ENCODE peak calls at places on chromosome 12, in five cellular contexts. G is IMR-90, I is heart left ventricle, F is lung, Z is colonic mucosa. C is an unnamed sample.

GRCh38 chr12:81077686-81078441 is at the start of gene ACSS3:
- DNase-seq in G (no peak), I (peak; percentile 82), F (peak; percentile 65), Z (peak; percentile 21), C (peak; percentile 71)

GRCh38 chr12:127247937-127248336 is 1019.0 kb upstream of the TMEM132C start:
- DNase-seq in G (no peak), I (no peak), F (no peak), Z (no peak), C (no peak)

GRCh38 chr12:79455314-79455713 is 235.4 kb downstream of the PAWR start:
- DNase-seq in G (peak; percentile 22), I (no peak), F (no peak), Z (no peak), C (peak; percentile 21)

GRCh38 chr12:104234926-104235499 is 19.4 kb downstream of the TXNRD1 start:
- DNase-seq in G (no peak), I (no peak), F (no peak), Z (no peak), C (no peak)

GRCh38 chr12:46454981-46455380 is 82.4 kb upstream of the SLC38A2 start:
- DNase-seq in G (no peak), I (no peak), F (no peak), Z (no peak), C (no peak)

GRCh38 chr12:113788020-113788856 is 177.9 kb downstream of the RBM19 start:
- DNase-seq in G (peak; percentile 35), I (no peak), F (no peak), Z (no peak), C (no peak)

GRCh38 chr12:132488127-132489077 is 1.5 kb upstream of the FBRSL1 start:
- DNase-seq in G (no peak), I (peak; percentile 57), F (peak; percentile 54), Z (peak; percentile 66), C (peak; percentile 49)

GRCh38 chr12:46964496-46965098 is 114.8 kb upstream of the PCED1B start:
- DNase-seq in G (peak; percentile 64), I (peak; percentile 33), F (no peak), Z (no peak), C (no peak)

GRCh38 chr12:103373088-103373523 is 122.7 kb downstream of the C12orf42 start:
- DNase-seq in G (no peak), I (no peak), F (peak; percentile 29), Z (no peak), C (no peak)

GRCh38 chr12:47035459-47035858 is 44.0 kb upstream of the PCED1B start:
- DNase-seq in G (no peak), I (no peak), F (no peak), Z (no peak), C (no peak)

GRCh38 chr12:26936559-26937442 is 980 bp downstream of the INTS13 start:
- DNase-seq in G (no peak), I (no peak), F (no peak), Z (no peak), C (no peak)

GRCh38 chr12:78898416-78898815 is 33.8 kb downstream of the SYT1 start:
- DNase-seq in G (no peak), I (peak; percentile 51), F (no peak), Z (no peak), C (peak; percentile 46)

GRCh38 chr12:6768385-6769002 is 2.3 kb downstream of the PTMS start:
- DNase-seq in G (peak; percentile 33), I (no peak), F (no peak), Z (peak; percentile 38), C (no peak)

GRCh38 chr12:119990382-119990874 is 1.4 kb downstream of the BICDL1 start:
- DNase-seq in G (no peak), I (no peak), F (no peak), Z (no peak), C (no peak)

GRCh38 chr12:125983094-125983783 is 918.0 kb downstream of the AACS start:
- DNase-seq in G (no peak), I (peak; percentile 31), F (no peak), Z (peak; percentile 35), C (no peak)

GRCh38 chr12:19799886-19800602 is 360.8 kb downstream of the AEBP2 start:
- DNase-seq in G (no peak), I (no peak), F (no peak), Z (no peak), C (no peak)

GRCh38 chr12:105032703-105033357 is 46.7 kb downstream of the NOPCHAP1 start:
- DNase-seq in G (peak; percentile 54), I (no peak), F (no peak), Z (no peak), C (no peak)

GRCh38 chr12:66232258-66232657 is 43.2 kb downstream of the IRAK3 start:
- DNase-seq in G (no peak), I (no peak), F (no peak), Z (no peak), C (no peak)

DNA sequence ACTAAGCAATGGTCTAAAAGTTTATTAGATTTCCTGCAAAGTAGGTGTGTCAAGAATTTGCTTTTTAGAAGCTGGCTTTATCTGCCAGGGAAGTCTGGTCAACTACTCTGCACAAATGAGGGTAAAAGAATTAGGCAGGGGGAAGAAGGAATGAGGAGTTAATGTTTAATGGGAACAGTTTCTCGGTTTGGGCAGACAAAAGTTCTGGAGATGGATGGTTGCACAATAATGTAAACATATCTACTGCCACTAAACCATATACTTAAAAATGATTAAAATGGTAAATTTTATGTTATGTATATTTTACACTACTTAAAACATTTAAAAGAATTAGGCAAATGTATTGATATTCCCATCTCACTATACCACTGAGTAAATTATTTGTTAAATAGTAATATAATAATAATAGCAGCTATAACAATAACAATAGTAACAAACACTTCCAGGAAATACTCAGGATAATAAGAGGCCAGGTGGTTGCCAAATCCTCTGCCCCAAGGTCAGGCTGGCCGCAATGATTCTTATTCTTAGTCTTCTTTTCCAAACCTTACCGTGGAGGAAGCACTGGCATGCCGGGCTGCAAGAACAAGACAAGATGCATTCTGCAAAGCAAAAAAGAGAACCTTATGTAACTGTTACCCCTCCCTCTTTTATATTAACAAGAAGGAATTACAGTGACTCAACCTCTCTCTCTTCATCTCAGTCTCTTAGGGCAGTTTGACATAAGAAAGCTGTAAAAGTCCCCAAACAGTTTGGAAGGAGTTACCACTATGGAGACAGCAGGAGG is 13.9 kb downstream of the CS start:
- DNase-seq in G (no peak), I (no peak), F (no peak), Z (no peak), C (no peak)
- H3K36me3 ChIP-seq in G (peaks cover 35% of the 10 kb centered on the region), I (no peaks in the 10 kb centered on the region), F (peaks cover 27% of the 10 kb centered on the region), Z (peaks cover 29% of the 10 kb centered on the region), C (no peaks in the 10 kb centered on the region)

GRCh38 chr12:116920939-116921338 is 10.2 kb downstream of the FBXW8 start:
- DNase-seq in G (no peak), I (no peak), F (no peak), Z (peak; percentile 48), C (no peak)
- H3K4me1 ChIP-seq in G (peaks cover 12% of the 10 kb centered on the region), I (peaks cover 3% of the 10 kb centered on the region), F (peaks cover 6% of the 10 kb centered on the region), Z (peaks cover 11% of the 10 kb centered on the region), C (peaks cover 4% of the 10 kb centered on the region)

DNA sequence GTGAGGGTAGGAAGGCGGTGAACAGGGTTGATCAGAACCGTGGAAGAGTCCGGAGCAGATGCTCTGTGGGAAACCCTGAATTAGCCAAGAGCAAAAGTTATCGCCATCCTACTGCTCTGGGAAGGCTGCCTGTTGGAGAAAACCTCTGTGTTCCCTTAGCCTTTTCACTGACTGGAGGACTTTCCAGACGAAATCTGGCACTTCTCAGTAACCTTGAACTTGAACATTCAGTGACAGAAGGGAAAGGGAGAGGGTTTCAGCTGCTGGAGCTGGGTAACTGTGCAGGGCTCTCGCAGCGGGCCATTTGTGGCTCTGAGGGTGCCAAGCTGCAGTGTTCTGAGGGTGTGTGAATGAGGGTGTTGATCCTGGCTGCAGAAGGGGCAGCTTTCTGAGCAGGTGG is 23.4 kb downstream of the ETV6 start:
- DNase-seq in G (no peak), I (no peak), F (no peak), Z (no peak), C (peak; percentile 34)
- H3K27ac ChIP-seq in G (no peak overlapping the region), I (no peak overlapping the region), F (no peak overlapping the region), Z (no peak overlapping the region), C (peak overlapping the region; percentile 15)

GRCh38 chr12:2129076-2129475 is 76.3 kb downstream of the CACNA1C start:
- DNase-seq in G (peak; percentile 75), I (no peak), F (no peak), Z (no peak), C (no peak)

GRCh38 chr12:2125651-2126050 is 72.9 kb downstream of the CACNA1C start:
- DNase-seq in G (no peak), I (no peak), F (no peak), Z (no peak), C (no peak)

GRCh38 chr12:2126676-2127406 is 74.1 kb downstream of the CACNA1C start:
- DNase-seq in G (no peak), I (no peak), F (no peak), Z (no peak), C (no peak)

GRCh38 chr12:2120982-2121758 is 68.4 kb downstream of the CACNA1C start:
- DNase-seq in G (no peak), I (no peak), F (no peak), Z (no peak), C (no peak)

GRCh38 chr12:2124466-2125023 is 71.8 kb downstream of the CACNA1C start:
- DNase-seq in G (no peak), I (no peak), F (no peak), Z (no peak), C (no peak)
- H3K36me3 ChIP-seq in G (peaks cover 14% of the 10 kb centered on the region), I (no peaks in the 10 kb centered on the region), F (no peaks in the 10 kb centered on the region), Z (no peaks in the 10 kb centered on the region), C (no peaks in the 10 kb centered on the region)

GRCh38 chr12:111409403-111410228 is 3.9 kb downstream of the SH2B3 start:
- DNase-seq in G (peak; percentile 67), I (peak; percentile 86), F (peak; percentile 44), Z (no peak), C (peak; percentile 67)

GRCh38 chr12:111412007-111412829 is 6.5 kb downstream of the SH2B3 start:
- DNase-seq in G (no peak), I (peak; percentile 73), F (no peak), Z (no peak), C (no peak)

GRCh38 chr12:111412830-111413441 is 7.2 kb downstream of the SH2B3 start:
- DNase-seq in G (no peak), I (no peak), F (no peak), Z (no peak), C (no peak)

GRCh38 chr12:111410229-111411186 is 4.8 kb downstream of the SH2B3 start:
- DNase-seq in G (no peak), I (peak; percentile 63), F (no peak), Z (no peak), C (no peak)

GRCh38 chr12:111411187-111411764 is 5.6 kb downstream of the SH2B3 start:
- DNase-seq in G (no peak), I (peak; percentile 44), F (no peak), Z (no peak), C (no peak)
- H3K4me1 ChIP-seq in G (peaks cover 41% of the 10 kb centered on the region), I (peaks cover 88% of the 10 kb centered on the region), F (peaks cover 39% of the 10 kb centered on the region), Z (peaks cover 31% of the 10 kb centered on the region), C (peaks cover 14% of the 10 kb centered on the region)

DNA sequence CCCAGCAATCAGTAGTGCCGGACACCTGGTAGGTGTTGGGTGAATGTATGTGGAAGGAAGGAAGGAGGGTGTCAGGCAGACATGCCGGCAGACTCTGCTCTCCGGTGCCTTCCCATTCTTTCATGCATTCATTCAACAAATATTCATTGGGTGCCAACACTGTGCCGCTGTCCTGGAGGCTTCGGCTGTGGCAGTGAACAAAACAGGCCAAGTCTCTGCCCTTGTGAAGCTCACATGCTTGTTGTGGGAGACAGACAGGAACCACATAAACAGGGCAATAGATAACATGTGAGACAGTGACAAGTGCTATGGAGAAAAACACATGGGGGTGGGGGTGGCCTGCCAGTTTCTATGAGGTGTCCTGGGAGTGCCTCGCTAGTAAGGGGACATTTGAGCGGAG is 56.5 kb upstream of the ATF1 start:
- DNase-seq in G (no peak), I (peak; percentile 24), F (no peak), Z (no peak), C (no peak)
- H3K27ac ChIP-seq in G (no peak overlapping the region), I (no peak overlapping the region), F (no peak overlapping the region), Z (no peak overlapping the region), C (no peak overlapping the region)

GRCh38 chr12:109173443-109174240 is 57.3 kb downstream of the ACACB start:
- DNase-seq in G (no peak), I (no peak), F (no peak), Z (no peak), C (no peak)
- H3K36me3 ChIP-seq in G (peaks cover 9% of the 10 kb centered on the region), I (peaks cover 6% of the 10 kb centered on the region), F (peaks cover 19% of the 10 kb centered on the region), Z (no peaks in the 10 kb centered on the region), C (no peaks in the 10 kb centered on the region)